ENCODE peak calls at places on chromosomes 4 and X, in eight cellular contexts. D is skeletal muscle cell; K is C1 segment of cervical spinal cord; Z is fibroblast of lung; W is NCI-H1092 treated with DMSO at 0.1 percent for 48 hours; Q is HEK293T; U is SK-N-SH; A is activated T-cell treated with anti-CD3 and anti-CD28 coated beads, Interleukin-2, amount 50 U/mL, for 4 hours. L is an unnamed sample.

GRCh38 chr4:185424905-185425599 is 712 bp downstream of the UFSP2 start:
- DNase-seq in D (no peak), K (peak), Z (peak), W (no peak), Q (no peak), U (no peak), A (no peak), L (no peak)

GRCh38 chr4:149785686-149786431 is 29.8 kb downstream of the IQCM start:
- DNase-seq in D (no peak), K (no peak), Z (peak), W (no peak), Q (no peak), U (no peak), A (no peak), L (no peak)

GRCh38 chr4:164357957-164358356 is 396.0 kb upstream of the SMIM31 start:
- DNase-seq in D (no peak), K (no peak), Z (peak), W (no peak), Q (no peak), U (no peak), A (no peak), L (no peak)

GRCh38 chrX:48003367-48003757 is 427 bp downstream of the ZNF182 start:
- DNase-seq in D (no peak), K (peak), Z (no peak), W (no peak), Q (no peak), U (peak), A (no peak), L (peak)

GRCh38 chrX:128891554-128891953 is 631.7 kb downstream of the SMARCA1 start:
- DNase-seq in D (no peak), K (no peak), Z (no peak), W (no peak), Q (no peak), U (no peak), A (no peak), L (no peak)

GRCh38 chrX:43718546-43718945 is 62.4 kb downstream of the MAOA start:
- DNase-seq in D (no peak), K (no peak), Z (no peak), W (no peak), Q (no peak), U (no peak), A (no peak), L (no peak)

GRCh38 chrX:36986231-36986630 is 21.9 kb upstream of the FAM47C start:
- DNase-seq in D (no peak), K (no peak), Z (no peak), W (no peak), Q (no peak), U (peak), A (no peak), L (no peak)

GRCh38 chr4:88661724-88662123 is 35.9 kb downstream of the NAP1L5 start:
- DNase-seq in D (peak), K (no peak), Z (peak), W (no peak), Q (no peak), U (no peak), A (no peak), L (no peak)

GRCh38 chrX:71621644-71622346 is 3.5 kb upstream of the CXCR3 start:
- DNase-seq in D (no peak), K (no peak), Z (peak), W (no peak), Q (no peak), U (no peak), A (no peak), L (no peak)

GRCh38 chr4:80140237-80140636 is 57.1 kb upstream of the PRDM8 start:
- DNase-seq in D (no peak), K (no peak), Z (no peak), W (no peak), Q (no peak), U (no peak), A (no peak), L (no peak)

GRCh38 chr4:68249434-68249833 is 3.9 kb upstream of the TMPRSS11B start:
- DNase-seq in D (no peak), K (no peak), Z (no peak), W (no peak), Q (no peak), U (no peak), A (no peak), L (no peak)

GRCh38 chr4:181952478-181952877 is 290.7 kb upstream of the TENM3 start:
- DNase-seq in D (peak), K (no peak), Z (peak), W (no peak), Q (no peak), U (no peak), A (no peak), L (peak)